ENCODE peak calls at places on chromosomes 4 and X, in six cellular contexts. One of them, this sample, is unnamed.

GRCh38 chr4:73822389-73822788 is 14.1 kb upstream of the CXCL6 start:
- DNase-seq in retinal pigment epithelial cell: no peak
- DNase-seq in WTC11: no peak
- DNase-seq in endothelial cell of umbilical vein: no peak
- DNase-seq in GM10248: no peak
- DNase-seq in left ventricle myocardium inferior: no peak
- DNase-seq in this sample: no peak

GRCh38 chrX:6465731-6466130 is 69.2 kb downstream of the VCX3A start:
- DNase-seq in GM10248: no peak
- DNase-seq in endothelial cell of umbilical vein: no peak
- DNase-seq in retinal pigment epithelial cell: no peak
- DNase-seq in left ventricle myocardium inferior: no peak
- DNase-seq in WTC11: no peak
- DNase-seq in this sample: no peak

GRCh38 chrX:53678667-53679066 is 7.9 kb downstream of the HUWE1 start:
- DNase-seq in left ventricle myocardium inferior: no peak
- DNase-seq in WTC11: no peak
- DNase-seq in retinal pigment epithelial cell: no peak
- DNase-seq in endothelial cell of umbilical vein: no peak
- DNase-seq in GM10248: no peak
- DNase-seq in this sample: no peak

GRCh38 chrX:50920132-50920531 is 9.6 kb downstream of the BMP15 start:
- DNase-seq in left ventricle myocardium inferior: no peak
- DNase-seq in GM10248: no peak
- DNase-seq in retinal pigment epithelial cell: peak; percentile 2
- DNase-seq in WTC11: no peak
- DNase-seq in endothelial cell of umbilical vein: peak; percentile 46
- DNase-seq in this sample: no peak

GRCh38 chrX:357693-358471 is 28.8 kb downstream of the PPP2R3B start:
- DNase-seq in endothelial cell of umbilical vein: peak; percentile 79
- DNase-seq in retinal pigment epithelial cell: no peak
- DNase-seq in GM10248: no peak
- DNase-seq in WTC11: no peak
- DNase-seq in left ventricle myocardium inferior: peak; percentile 13
- DNase-seq in this sample: no peak

GRCh38 chr4:140851032-140851636 is 94.9 kb upstream of the TBC1D9 start:
- DNase-seq in WTC11: peak; percentile 34
- DNase-seq in left ventricle myocardium inferior: no peak
- DNase-seq in retinal pigment epithelial cell: no peak
- DNase-seq in GM10248: peak; percentile 64
- DNase-seq in endothelial cell of umbilical vein: peak; percentile 69
- DNase-seq in this sample: peak; percentile 42

GRCh38 chrX:25968920-25969319 is 169.2 kb upstream of the MAGEB18 start:
- DNase-seq in endothelial cell of umbilical vein: peak; percentile 33
- DNase-seq in WTC11: peak; percentile 67
- DNase-seq in retinal pigment epithelial cell: no peak
- DNase-seq in GM10248: no peak
- DNase-seq in left ventricle myocardium inferior: no peak
- DNase-seq in this sample: no peak

GRCh38 chr4:74567981-74568380 is 123.0 kb downstream of the AREG start:
- DNase-seq in left ventricle myocardium inferior: no peak
- DNase-seq in endothelial cell of umbilical vein: no peak
- DNase-seq in WTC11: no peak
- DNase-seq in GM10248: no peak
- DNase-seq in retinal pigment epithelial cell: no peak
- DNase-seq in this sample: no peak

GRCh38 chr4:17760602-17761001 is 20.8 kb downstream of the FAM184B start:
- DNase-seq in WTC11: no peak
- DNase-seq in GM10248: no peak
- DNase-seq in retinal pigment epithelial cell: no peak
- DNase-seq in endothelial cell of umbilical vein: no peak
- DNase-seq in left ventricle myocardium inferior: no peak
- DNase-seq in this sample: no peak

GRCh38 chrX:38627683-38628082 is 66.3 kb downstream of the TSPAN7 start:
- DNase-seq in endothelial cell of umbilical vein: peak; percentile 29
- DNase-seq in GM10248: peak; percentile 13
- DNase-seq in left ventricle myocardium inferior: no peak
- DNase-seq in retinal pigment epithelial cell: no peak
- DNase-seq in WTC11: peak; percentile 19
- DNase-seq in this sample: peak; percentile 8

GRCh38 chr4:184807797-184808718 is 17.7 kb downstream of the ACSL1 start:
- DNase-seq in WTC11: peak; percentile 62
- DNase-seq in GM10248: no peak
- DNase-seq in endothelial cell of umbilical vein: peak; percentile 44
- DNase-seq in retinal pigment epithelial cell: no peak
- DNase-seq in left ventricle myocardium inferior: no peak
- DNase-seq in this sample: no peak

GRCh38 chr4:2251795-2252529 is 9.9 kb downstream of the MXD4 start:
- DNase-seq in endothelial cell of umbilical vein: no peak
- DNase-seq in retinal pigment epithelial cell: no peak
- DNase-seq in WTC11: peak; percentile 7
- DNase-seq in GM10248: no peak
- DNase-seq in left ventricle myocardium inferior: no peak
- DNase-seq in this sample: peak; percentile 7

GRCh38 chr4:40908297-40908696 is 158.5 kb downstream of the NSUN7 start:
- DNase-seq in endothelial cell of umbilical vein: no peak
- DNase-seq in GM10248: no peak
- DNase-seq in WTC11: peak; percentile 21
- DNase-seq in left ventricle myocardium inferior: no peak
- DNase-seq in retinal pigment epithelial cell: no peak
- DNase-seq in this sample: peak; percentile 10

GRCh38 chr4:5098176-5098575 is 46.9 kb downstream of the STK32B start:
- DNase-seq in WTC11: no peak
- DNase-seq in GM10248: no peak
- DNase-seq in retinal pigment epithelial cell: no peak
- DNase-seq in left ventricle myocardium inferior: no peak
- DNase-seq in endothelial cell of umbilical vein: no peak
- DNase-seq in this sample: no peak

GRCh38 chr4:142282870-142283431 is 563.1 kb downstream of the INPP4B start:
- DNase-seq in endothelial cell of umbilical vein: peak; percentile 30
- DNase-seq in WTC11: no peak
- DNase-seq in retinal pigment epithelial cell: no peak
- DNase-seq in GM10248: no peak
- DNase-seq in left ventricle myocardium inferior: no peak
- DNase-seq in this sample: no peak

GRCh38 chr4:2248821-2249261 is 6.9 kb upstream of the HAUS3 start:
- DNase-seq in GM10248: no peak
- DNase-seq in retinal pigment epithelial cell: no peak
- DNase-seq in WTC11: no peak
- DNase-seq in left ventricle myocardium inferior: no peak
- DNase-seq in endothelial cell of umbilical vein: no peak
- DNase-seq in this sample: no peak

GRCh38 chr4:8607603-8608481 is 15.3 kb downstream of the CPZ start:
- DNase-seq in GM10248: peak; percentile 79
- DNase-seq in retinal pigment epithelial cell: no peak
- DNase-seq in endothelial cell of umbilical vein: peak; percentile 11
- DNase-seq in WTC11: peak; percentile 89
- DNase-seq in left ventricle myocardium inferior: no peak
- DNase-seq in this sample: peak; percentile 23

GRCh38 chr4:4641661-4642180 is 99.9 kb upstream of the STX18 start:
- DNase-seq in endothelial cell of umbilical vein: no peak
- DNase-seq in left ventricle myocardium inferior: no peak
- DNase-seq in GM10248: no peak
- DNase-seq in retinal pigment epithelial cell: no peak
- DNase-seq in WTC11: peak; percentile 36
- DNase-seq in this sample: no peak

GRCh38 chr4:152161676-152162330 is 374.1 kb downstream of the FBXW7 start:
- DNase-seq in left ventricle myocardium inferior: no peak
- DNase-seq in GM10248: no peak
- DNase-seq in retinal pigment epithelial cell: no peak
- DNase-seq in WTC11: no peak
- DNase-seq in endothelial cell of umbilical vein: peak; percentile 43
- DNase-seq in this sample: no peak

GRCh38 chr4:86129546-86129945 is 230.3 kb downstream of the MAPK10 start:
- DNase-seq in WTC11: no peak
- DNase-seq in GM10248: no peak
- DNase-seq in left ventricle myocardium inferior: no peak
- DNase-seq in retinal pigment epithelial cell: no peak
- DNase-seq in endothelial cell of umbilical vein: no peak
- DNase-seq in this sample: no peak

GRCh38 chr4:169201144-169202124 is 69.3 kb downstream of the SH3RF1 start:
- DNase-seq in GM10248: no peak
- DNase-seq in left ventricle myocardium inferior: no peak
- DNase-seq in WTC11: no peak
- DNase-seq in endothelial cell of umbilical vein: peak; percentile 76
- DNase-seq in retinal pigment epithelial cell: no peak
- DNase-seq in this sample: no peak

GRCh38 chrX:72609313-72609712 is 36.7 kb upstream of the HDAC8 start:
- DNase-seq in endothelial cell of umbilical vein: peak; percentile 32
- DNase-seq in retinal pigment epithelial cell: no peak
- DNase-seq in left ventricle myocardium inferior: no peak
- DNase-seq in WTC11: no peak
- DNase-seq in GM10248: no peak
- DNase-seq in this sample: no peak

GRCh38 chrX:119238557-119238956 is 2.5 kb downstream of the PGRMC1 start:
- DNase-seq in WTC11: no peak
- DNase-seq in GM10248: no peak
- DNase-seq in endothelial cell of umbilical vein: no peak
- DNase-seq in left ventricle myocardium inferior: no peak
- DNase-seq in retinal pigment epithelial cell: no peak
- DNase-seq in this sample: no peak

DNA sequence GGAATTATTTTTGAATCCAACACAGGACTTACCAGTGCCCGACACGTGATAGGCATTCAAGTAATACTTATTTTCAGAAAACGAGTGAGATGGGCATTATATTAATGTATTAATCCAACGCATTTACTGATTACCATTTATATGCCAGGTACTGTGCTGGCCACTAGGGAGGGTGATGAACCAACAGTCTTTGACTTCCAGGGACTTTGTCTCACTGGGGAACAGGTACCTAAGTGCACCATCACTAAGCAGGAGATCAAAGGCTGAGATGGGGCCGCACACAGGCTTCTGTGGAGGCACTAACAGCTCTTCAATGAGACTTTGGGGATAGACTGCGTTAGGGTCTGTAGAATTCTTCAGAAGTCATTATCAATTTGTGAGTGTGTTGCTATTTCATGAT is 5.7 kb upstream of the TADA2B start:
- DNase-seq in WTC11: no peak
- DNase-seq in GM10248: no peak
- DNase-seq in endothelial cell of umbilical vein: no peak
- DNase-seq in left ventricle myocardium inferior: no peak
- DNase-seq in retinal pigment epithelial cell: no peak
- DNase-seq in this sample: no peak
- TF ChIP-seq CTCF in WTC11: no peak
- TF ChIP-seq CTCF in GM10248: peak; percentile 9
- TF ChIP-seq CTCF in endothelial cell of umbilical vein: no peak
- TF ChIP-seq CTCF in left ventricle myocardium inferior: no peak
- TF ChIP-seq CTCF in retinal pigment epithelial cell: peak; percentile 27
- TF ChIP-seq CTCF in this sample: no peak

GRCh38 chr4:185820119-185821028 is 8.4 kb upstream of the SORBS2 start:
- DNase-seq in GM10248: no peak
- DNase-seq in endothelial cell of umbilical vein: no peak
- DNase-seq in left ventricle myocardium inferior: no peak
- DNase-seq in retinal pigment epithelial cell: no peak
- DNase-seq in WTC11: no peak
- DNase-seq in this sample: no peak
- TF ChIP-seq CTCF in GM10248: no peak
- TF ChIP-seq CTCF in endothelial cell of umbilical vein: no peak
- TF ChIP-seq CTCF in left ventricle myocardium inferior: peak; percentile 27
- TF ChIP-seq CTCF in retinal pigment epithelial cell: peak; percentile 13
- TF ChIP-seq CTCF in WTC11: no peak
- TF ChIP-seq CTCF in this sample: no peak

GRCh38 chrX:69280956-69281355 is 115.7 kb upstream of the PJA1 start:
- DNase-seq in retinal pigment epithelial cell: no peak
- DNase-seq in endothelial cell of umbilical vein: no peak
- DNase-seq in GM10248: no peak
- DNase-seq in left ventricle myocardium inferior: no peak
- DNase-seq in WTC11: no peak
- DNase-seq in this sample: no peak

GRCh38 chrX:69285881-69286545 is 120.8 kb upstream of the PJA1 start:
- DNase-seq in endothelial cell of umbilical vein: no peak
- DNase-seq in retinal pigment epithelial cell: no peak
- DNase-seq in left ventricle myocardium inferior: peak; percentile 67
- DNase-seq in WTC11: peak; percentile 66
- DNase-seq in GM10248: peak; percentile 76
- DNase-seq in this sample: peak; percentile 64

GRCh38 chrX:69285401-69285871 is 120.2 kb upstream of the PJA1 start:
- DNase-seq in GM10248: no peak
- DNase-seq in WTC11: no peak
- DNase-seq in retinal pigment epithelial cell: no peak
- DNase-seq in left ventricle myocardium inferior: peak; percentile 51
- DNase-seq in endothelial cell of umbilical vein: no peak
- DNase-seq in this sample: peak; percentile 30

GRCh38 chrX:69284491-69284890 is 119.2 kb upstream of the PJA1 start:
- DNase-seq in retinal pigment epithelial cell: no peak
- DNase-seq in left ventricle myocardium inferior: no peak
- DNase-seq in WTC11: no peak
- DNase-seq in GM10248: no peak
- DNase-seq in endothelial cell of umbilical vein: no peak
- DNase-seq in this sample: no peak

GRCh38 chrX:69282893-69283690 is 117.8 kb upstream of the PJA1 start:
- DNase-seq in retinal pigment epithelial cell: no peak
- DNase-seq in WTC11: peak; percentile 26
- DNase-seq in GM10248: no peak
- DNase-seq in endothelial cell of umbilical vein: no peak
- DNase-seq in left ventricle myocardium inferior: no peak
- DNase-seq in this sample: no peak
- TF ChIP-seq CTCF in retinal pigment epithelial cell: no peak
- TF ChIP-seq CTCF in WTC11: no peak
- TF ChIP-seq CTCF in GM10248: no peak
- TF ChIP-seq CTCF in endothelial cell of umbilical vein: no peak
- TF ChIP-seq CTCF in left ventricle myocardium inferior: no peak
- TF ChIP-seq CTCF in this sample: no peak

DNA sequence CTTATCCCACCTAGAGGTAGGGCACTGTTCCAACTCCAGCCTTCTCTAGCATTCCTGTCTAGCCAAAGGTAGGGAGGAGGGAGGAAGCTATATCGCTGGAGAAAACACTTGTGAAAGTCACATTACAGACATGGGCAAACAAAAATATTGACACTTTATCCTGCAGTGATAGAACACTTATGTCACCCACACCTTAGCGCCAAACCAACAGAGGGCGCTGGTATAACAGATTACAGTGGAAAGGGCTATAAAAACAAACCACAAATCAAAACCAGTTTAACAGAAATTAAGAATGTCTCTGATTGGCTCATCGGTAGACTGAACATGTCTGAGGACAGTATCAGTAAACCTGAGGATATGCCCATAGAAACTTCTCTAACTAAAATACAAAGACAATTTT is 451.3 kb downstream of the TLL1 start:
- DNase-seq in GM10248: no peak
- DNase-seq in endothelial cell of umbilical vein: peak; percentile 6
- DNase-seq in left ventricle myocardium inferior: no peak
- DNase-seq in WTC11: peak; percentile 61
- DNase-seq in retinal pigment epithelial cell: no peak
- DNase-seq in this sample: peak; percentile 29
- TF ChIP-seq CTCF in GM10248: peak; percentile 17
- TF ChIP-seq CTCF in endothelial cell of umbilical vein: peak; percentile 34
- TF ChIP-seq CTCF in left ventricle myocardium inferior: no peak
- TF ChIP-seq CTCF in WTC11: peak; percentile 69
- TF ChIP-seq CTCF in retinal pigment epithelial cell: peak; percentile 57
- TF ChIP-seq CTCF in this sample: peak; percentile 39

GRCh38 chr4:22313974-22314373 is 201.9 kb downstream of the ADGRA3 start:
- DNase-seq in WTC11: no peak
- DNase-seq in endothelial cell of umbilical vein: no peak
- DNase-seq in GM10248: no peak
- DNase-seq in left ventricle myocardium inferior: no peak
- DNase-seq in retinal pigment epithelial cell: no peak
- DNase-seq in this sample: no peak
- TF ChIP-seq CTCF in WTC11: no peak
- TF ChIP-seq CTCF in endothelial cell of umbilical vein: no peak
- TF ChIP-seq CTCF in GM10248: no peak
- TF ChIP-seq CTCF in left ventricle myocardium inferior: no peak
- TF ChIP-seq CTCF in retinal pigment epithelial cell: no peak
- TF ChIP-seq CTCF in this sample: no peak

GRCh38 chrX:41145920-41146608 is 60.8 kb downstream of the USP9X start:
- DNase-seq in retinal pigment epithelial cell: peak; percentile 48
- DNase-seq in endothelial cell of umbilical vein: peak; percentile 69
- DNase-seq in left ventricle myocardium inferior: no peak
- DNase-seq in GM10248: no peak
- DNase-seq in WTC11: no peak
- DNase-seq in this sample: no peak
- TF ChIP-seq CTCF in retinal pigment epithelial cell: peak; percentile 34
- TF ChIP-seq CTCF in endothelial cell of umbilical vein: no peak
- TF ChIP-seq CTCF in left ventricle myocardium inferior: no peak
- TF ChIP-seq CTCF in GM10248: no peak
- TF ChIP-seq CTCF in WTC11: no peak
- TF ChIP-seq CTCF in this sample: no peak

This sample was measured in transverse colon.